ENCODE peak calls at places on chromosomes 3 and 15, in ten cellular contexts. B is astrocyte of the spinal cord, M is GM13977, J is lower lobe of right lung, H is fibroblast of mammary gland, I is mesothelial cell of epicardium, G is nephron progenitor cell, D is choroid plexus epithelial cell, P is fibroblast of the aortic adventitia, S is body of pancreas. V is an unnamed sample.

GRCh38 chr15:80549712-80550111 is 145.4 kb upstream of the ABHD17C start:
- DNase-seq in M (no peak), D (peak; percentile 55), J (no peak), B (no peak), G (no peak), S (no peak), P (peak; percentile 39), I (no peak), H (peak; percentile 73), V (no peak)

GRCh38 chr3:38084019-38084968 is 45.3 kb downstream of the DLEC1 start:
- DNase-seq in P (peak; percentile 31), S (peak; percentile 27), B (peak; percentile 31), G (peak; percentile 27), D (peak; percentile 39), M (no peak), H (peak; percentile 40), I (no peak), J (no peak), V (no peak)

GRCh38 chr3:18655827-18656226 is 230.7 kb upstream of the SATB1 start:
- DNase-seq in B (no peak), J (no peak), I (no peak), S (no peak), M (no peak), D (no peak), H (no peak), G (no peak), P (no peak), V (no peak)

GRCh38 chr3:69890094-69890493 is 109.4 kb upstream of the SAMMSON start:
- DNase-seq in G (no peak), D (peak; percentile 14), M (no peak), H (peak; percentile 68), J (no peak), B (no peak), P (no peak), S (no peak), I (no peak), V (no peak)

GRCh38 chr3:126911162-126912026 is 71.5 kb upstream of the PLXNA1 start:
- DNase-seq in J (peak; percentile 66), P (peak; percentile 93), H (peak; percentile 98), B (peak; percentile 92), D (peak; percentile 59), I (no peak), S (no peak), M (peak; percentile 90), G (no peak), V (no peak)

GRCh38 chr3:28301607-28302158 is 46.8 kb upstream of the ZCWPW2 start:
- DNase-seq in G (no peak), D (peak; percentile 52), M (no peak), J (no peak), S (no peak), H (no peak), B (no peak), P (no peak), I (no peak), V (no peak)

GRCh38 chr3:43919067-43919466 is 228.3 kb downstream of the ABHD5 start:
- DNase-seq in B (peak; percentile 37), P (no peak), D (no peak), G (no peak), H (peak; percentile 53), J (no peak), M (no peak), I (no peak), S (no peak), V (no peak)

GRCh38 chr3:100796556-100796955 is 87.3 kb downstream of the TFG start:
- DNase-seq in D (peak; percentile 63), P (peak; percentile 47), H (peak; percentile 54), G (no peak), S (no peak), I (no peak), J (no peak), B (peak; percentile 53), M (no peak), V (no peak)

GRCh38 chr3:97872209-97873042 is 50.6 kb downstream of the CRYBG3 start:
- DNase-seq in P (peak; percentile 94), S (no peak), M (no peak), H (peak; percentile 98), G (no peak), J (no peak), I (no peak), B (peak; percentile 95), D (peak; percentile 94), V (no peak)

GRCh38 chr3:38738630-38739395 is 77.2 kb downstream of the SCN10A start:
- DNase-seq in G (peak; percentile 71), S (peak; percentile 23), H (peak; percentile 48), P (peak; percentile 48), B (peak; percentile 37), M (peak; percentile 64), J (no peak), I (no peak), D (peak; percentile 71), V (no peak)

GRCh38 chr15:78129098-78130011 is 1.9 kb downstream of the CIB2 start:
- DNase-seq in S (peak; percentile 48), G (peak; percentile 36), J (no peak), P (no peak), I (no peak), M (no peak), D (no peak), B (no peak), H (no peak), V (no peak)

DNA sequence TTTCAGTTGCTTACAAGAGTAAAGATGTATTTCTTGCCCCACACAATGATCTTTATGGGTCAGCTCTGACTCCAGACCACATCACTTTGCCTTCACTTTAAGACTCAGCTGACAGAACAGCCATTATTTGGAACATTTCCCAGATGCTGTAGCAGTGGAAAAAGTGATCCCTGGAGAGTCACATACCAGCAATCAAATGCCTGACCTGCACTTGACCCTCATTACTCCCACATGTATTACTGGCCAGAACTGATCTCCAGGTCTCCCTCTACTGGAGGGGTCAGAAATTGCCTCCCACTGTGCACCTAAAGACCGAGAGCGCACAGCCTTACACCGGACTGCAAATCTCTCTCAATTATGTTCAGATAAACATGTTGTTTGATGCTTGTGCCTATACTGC is 88.6 kb upstream of the ZNF385D start:
- DNase-seq in B (peak; percentile 91), S (no peak), H (peak; percentile 97), I (no peak), M (no peak), G (peak; percentile 22), D (peak; percentile 98), P (peak; percentile 77), J (no peak), V (no peak)
- TF ChIP-seq CTCF in B (peak; percentile 50), S (no peak), H (peak; percentile 58), I (no peak), M (no peak), G (peak; percentile 30), D (peak; percentile 79), P (peak; percentile 31), J (peak; percentile 14), V (peak; percentile 73)

DNA sequence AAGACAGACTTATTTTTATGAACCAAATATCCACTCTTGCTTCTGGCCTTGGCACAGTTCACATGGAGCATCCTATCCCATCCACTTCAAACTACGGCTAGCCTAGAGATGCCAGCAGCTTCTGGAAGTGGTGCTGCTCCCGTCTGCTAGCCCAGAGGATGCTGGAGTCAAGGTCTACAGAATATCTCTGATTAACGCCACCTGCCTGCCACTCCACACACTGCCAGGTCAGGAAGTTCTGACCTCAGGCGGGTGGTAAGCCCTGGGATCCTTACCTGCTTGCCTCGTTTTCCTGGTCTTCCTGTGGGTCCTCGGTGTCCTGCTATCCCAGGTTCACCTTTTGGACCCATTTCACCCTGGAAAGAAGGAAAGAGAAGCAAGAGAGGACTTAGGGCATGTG is 42.9 kb downstream of the EAF1 start:
- DNase-seq in B (no peak), J (no peak), G (no peak), M (no peak), D (no peak), H (no peak), P (no peak), S (no peak), I (no peak), V (no peak)
- TF ChIP-seq CTCF in B (no peak), J (no peak), G (no peak), M (no peak), D (no peak), H (no peak), P (no peak), S (no peak), I (no peak), V (no peak)

GRCh38 chr3:16668776-16669545 is 63.7 kb upstream of the DAZL start:
- DNase-seq in I (no peak), D (no peak), P (no peak), M (no peak), B (no peak), H (peak; percentile 13), G (no peak), J (no peak), S (no peak), V (no peak)
- TF ChIP-seq CTCF in I (no peak), D (no peak), P (no peak), M (no peak), B (no peak), H (no peak), G (no peak), J (no peak), S (no peak), V (no peak)

GRCh38 chr3:30698549-30698948 is 92.1 kb downstream of the TGFBR2 start:
- DNase-seq in P (no peak), B (no peak), I (no peak), D (no peak), S (no peak), J (no peak), M (no peak), G (no peak), H (no peak), V (no peak)

GRCh38 chr3:30699927-30700326 is 93.5 kb downstream of the TGFBR2 start:
- DNase-seq in H (no peak), G (no peak), P (no peak), B (no peak), M (no peak), J (no peak), D (no peak), I (no peak), S (no peak), V (no peak)

GRCh38 chr3:30702038-30702437 is 95.6 kb downstream of the TGFBR2 start:
- DNase-seq in B (no peak), I (no peak), D (no peak), H (no peak), J (no peak), S (no peak), P (no peak), M (no peak), G (no peak), V (no peak)

GRCh38 chr3:30702521-30703404 is 96.4 kb downstream of the TGFBR2 start:
- DNase-seq in G (no peak), S (no peak), I (no peak), P (no peak), B (no peak), J (no peak), D (no peak), H (no peak), M (no peak), V (no peak)

DNA sequence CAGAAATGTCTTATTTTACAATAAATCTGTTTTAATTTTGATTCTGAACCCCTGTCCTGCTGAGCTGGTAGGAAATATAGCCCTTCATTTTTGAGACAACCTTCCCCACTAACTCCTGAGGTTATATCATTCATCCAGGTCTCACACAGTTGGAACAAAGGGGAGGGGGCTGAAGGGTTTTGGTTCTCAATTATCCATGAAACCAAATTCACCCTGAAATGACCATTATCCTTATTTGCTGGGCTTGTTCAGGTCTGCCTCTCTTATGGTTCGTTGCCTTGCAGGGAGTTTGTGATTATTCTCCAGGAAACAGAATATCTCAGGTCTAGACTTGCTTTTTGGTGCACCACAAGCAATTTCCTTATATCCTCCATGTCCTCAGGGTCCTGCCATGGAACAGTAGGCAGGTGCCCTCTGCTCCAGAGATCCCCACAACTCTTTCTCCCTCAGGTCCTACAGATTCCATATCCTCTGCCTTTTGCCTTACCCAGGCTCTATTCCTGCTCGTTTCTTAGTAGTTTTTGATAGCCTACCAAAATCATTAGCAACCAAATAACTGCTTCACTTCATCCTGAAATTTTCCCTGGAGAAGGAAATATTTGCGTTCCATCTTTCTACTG is 94.4 kb downstream of the TGFBR2 start:
- DNase-seq in P (no peak), S (no peak), M (no peak), B (no peak), J (no peak), H (no peak), G (no peak), D (no peak), I (no peak), V (no peak)
- TF ChIP-seq CTCF in P (no peak), S (no peak), M (no peak), B (no peak), J (no peak), H (no peak), G (no peak), D (no peak), I (no peak), V (no peak)

V was measured in chondrocyte.